ENCODE peak calls at places on chromosomes 12 and 14, in six cellular contexts. H is osteocyte; K is activated CD4-positive, alpha-beta T cell treated with anti-CD3 and anti-CD28 coated beads, Interleukin-2, amount 50 U/mL, for 4 hours; R is stimulated activated CD4-positive, alpha-beta T cell treated with anti-CD3 and anti-CD28 coated beads, Interleukin-1b, Interleukin-23, amount 100 ng/mL, for 1 hour; I is dorsolateral prefrontal cortex; M is frontal cortex. F is an unnamed sample.

GRCh38 chr14:91503000-91503504 is 7.1 kb downstream of the PPP4R3A start:
- DNase-seq in K (no peak), I (no peak), M (no peak), R (no peak), H (no peak), F (no peak)

GRCh38 chr12:112540021-112540420 is 121.3 kb downstream of the PTPN11 start:
- DNase-seq in I (no peak), K (no peak), M (no peak), R (no peak), H (no peak), F (no peak)

GRCh38 chr12:23209793-23210192 is 584.8 kb downstream of the ETNK1 start:
- DNase-seq in I (no peak), R (no peak), K (no peak), H (no peak), M (no peak), F (no peak)

GRCh38 chr14:81400852-81401251 is 728 bp upstream of the STON2 start:
- DNase-seq in H (no peak), I (no peak), K (no peak), R (no peak), M (no peak), F (no peak)

GRCh38 chr12:118922405-118922804 is 58.9 kb upstream of the SRRM4 start:
- DNase-seq in M (no peak), H (no peak), K (no peak), R (no peak), I (no peak), F (no peak)

GRCh38 chr12:30136661-30137060 is 352.9 kb upstream of the TMTC1 start:
- DNase-seq in R (no peak), K (no peak), H (no peak), I (no peak), M (no peak), F (no peak)

GRCh38 chr12:6424848-6425247 is 19.9 kb upstream of the CD27 start:
- DNase-seq in I (no peak), M (no peak), R (no peak), K (no peak), H (no peak), F (no peak)

GRCh38 chr12:51323966-51324895 is at the start of gene BIN2:
- DNase-seq in K (peak), I (no peak), M (no peak), R (peak), H (no peak), F (peak)

GRCh38 chr14:75539562-75540478 is 17.6 kb downstream of the BATF start:
- DNase-seq in I (no peak), R (no peak), M (no peak), H (no peak), K (peak), F (peak)

GRCh38 chr12:113051759-113052158 is 4.8 kb upstream of the DTX1 start:
- DNase-seq in H (no peak), I (no peak), R (no peak), K (no peak), M (no peak), F (no peak)

GRCh38 chr14:86574026-86574777 is 1044.3 kb downstream of the FLRT2 start:
- DNase-seq in H (no peak), I (no peak), M (no peak), R (no peak), K (no peak), F (no peak)

GRCh38 chr12:2461046-2461445 is 333.7 kb upstream of the FKBP4 start:
- DNase-seq in K (no peak), H (no peak), I (no peak), R (no peak), M (no peak), F (no peak)

GRCh38 chr12:19597304-19598066 is 158.2 kb downstream of the AEBP2 start:
- DNase-seq in K (no peak), M (no peak), I (no peak), R (no peak), H (no peak), F (no peak)

GRCh38 chr12:26614217-26614616 is 218.8 kb downstream of the ITPR2 start:
- DNase-seq in I (peak), H (no peak), K (no peak), R (no peak), M (no peak), F (no peak)

GRCh38 chr12:90922068-90922743 is 32.8 kb downstream of the CCER1 start:
- DNase-seq in K (no peak), R (no peak), M (no peak), H (no peak), I (no peak), F (no peak)

GRCh38 chr12:12715128-12715458 is 2.1 kb upstream of the CDKN1B start:
- DNase-seq in R (no peak), M (no peak), H (no peak), K (no peak), I (no peak), F (no peak)

GRCh38 chr12:32566663-32567634 is 112.2 kb upstream of the DNM1L start:
- DNase-seq in K (no peak), R (no peak), H (no peak), I (no peak), M (no peak), F (no peak)